ENCODE peak calls at places on chromosomes 1 and 21, in seven cellular contexts. T is A549, L is GM10248, X is heart right ventricle, O is GM06990, P is fibroblast of the aortic adventitia, I is cardiac muscle cell. S is an unnamed sample.

GRCh38 chr21:32186843-32187242 is 92.0 kb downstream of the MIS18A start:
- DNase-seq in T (no peak), X (no peak), O (no peak), I (no peak), L (no peak), P (no peak), S (no peak)

GRCh38 chr1:161013591-161014513 is 7.1 kb downstream of the F11R start:
- DNase-seq in T (peak), P (peak), X (peak), I (peak), O (peak), L (peak), S (peak)

GRCh38 chr1:22225858-22226584 is 83.1 kb upstream of the WNT4 start:
- DNase-seq in L (no peak), P (no peak), O (no peak), I (no peak), X (no peak), T (peak), S (no peak)

GRCh38 chr1:20739225-20739624 is 6.7 kb upstream of the SH2D5 start:
- DNase-seq in I (peak), P (peak), T (peak), O (no peak), X (no peak), L (no peak), S (no peak)

GRCh38 chr1:30782361-30783243 is 25.0 kb upstream of the LAPTM5 start:
- DNase-seq in I (peak), T (peak), L (peak), P (peak), X (peak), O (peak), S (peak)

GRCh38 chr1:100785399-100786082 is 66.0 kb downstream of the VCAM1 start:
- DNase-seq in I (peak), T (no peak), P (peak), O (no peak), L (no peak), X (no peak), S (no peak)

GRCh38 chr1:162364498-162364897 is 12.2 kb downstream of the SPATA46 start:
- DNase-seq in P (no peak), L (no peak), T (no peak), O (no peak), I (no peak), X (no peak), S (no peak)

GRCh38 chr1:115717541-115717940 is 51.0 kb downstream of the CASQ2 start:
- DNase-seq in O (no peak), T (peak), P (peak), I (peak), L (peak), X (no peak), S (no peak)

GRCh38 chr1:46098043-46098712 is 34.3 kb downstream of the PIK3R3 start:
- DNase-seq in I (no peak), L (no peak), X (no peak), T (no peak), O (no peak), P (no peak), S (no peak)

GRCh38 chr1:204447220-204447619 is 35.6 kb upstream of the PPP1R15B start:
- DNase-seq in O (no peak), X (no peak), I (no peak), T (no peak), P (no peak), L (no peak), S (no peak)

GRCh38 chr1:197127513-197127912 is 19.0 kb downstream of the ASPM start:
- DNase-seq in T (no peak), O (no peak), I (peak), P (peak), X (no peak), L (no peak), S (no peak)

DNA sequence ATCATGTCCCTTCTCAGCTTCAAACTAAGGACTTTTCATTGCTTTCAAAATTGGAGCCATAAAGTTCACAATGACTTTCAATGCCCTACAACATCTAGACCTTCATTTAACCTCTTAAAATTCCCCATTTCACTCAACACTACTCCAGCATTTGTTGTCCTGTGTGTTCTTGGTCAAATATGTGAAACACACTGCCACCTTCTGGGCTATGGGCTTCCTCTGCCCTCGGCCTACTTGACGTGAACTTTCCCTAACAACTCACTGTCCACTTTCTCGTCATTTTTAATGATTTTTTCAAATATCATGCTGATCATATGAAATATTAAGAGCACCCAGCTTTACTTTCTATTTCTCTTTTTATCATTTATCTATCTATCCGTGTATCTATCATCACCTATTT is 2018.4 kb downstream of the NCAM2 start:
- DNase-seq in L (no peak), I (no peak), X (no peak), T (peak), O (no peak), P (no peak), S (no peak)
- TF ChIP-seq CTCF in L (no peak), I (no peak), X (no peak), T (no peak), O (no peak), P (no peak), S (no peak)

GRCh38 chr1:179826626-179827280 is 50.9 kb downstream of the TOR1AIP2 start:
- DNase-seq in O (no peak), P (no peak), T (no peak), L (no peak), I (no peak), X (no peak), S (no peak)

GRCh38 chr1:179828554-179829110 is 49.0 kb downstream of the TOR1AIP2 start:
- DNase-seq in O (no peak), I (no peak), X (no peak), L (no peak), T (no peak), P (no peak), S (no peak)

GRCh38 chr1:179831225-179831624 is 46.4 kb downstream of the TOR1AIP2 start:
- DNase-seq in T (no peak), O (no peak), P (no peak), X (no peak), L (no peak), I (no peak), S (no peak)

DNA sequence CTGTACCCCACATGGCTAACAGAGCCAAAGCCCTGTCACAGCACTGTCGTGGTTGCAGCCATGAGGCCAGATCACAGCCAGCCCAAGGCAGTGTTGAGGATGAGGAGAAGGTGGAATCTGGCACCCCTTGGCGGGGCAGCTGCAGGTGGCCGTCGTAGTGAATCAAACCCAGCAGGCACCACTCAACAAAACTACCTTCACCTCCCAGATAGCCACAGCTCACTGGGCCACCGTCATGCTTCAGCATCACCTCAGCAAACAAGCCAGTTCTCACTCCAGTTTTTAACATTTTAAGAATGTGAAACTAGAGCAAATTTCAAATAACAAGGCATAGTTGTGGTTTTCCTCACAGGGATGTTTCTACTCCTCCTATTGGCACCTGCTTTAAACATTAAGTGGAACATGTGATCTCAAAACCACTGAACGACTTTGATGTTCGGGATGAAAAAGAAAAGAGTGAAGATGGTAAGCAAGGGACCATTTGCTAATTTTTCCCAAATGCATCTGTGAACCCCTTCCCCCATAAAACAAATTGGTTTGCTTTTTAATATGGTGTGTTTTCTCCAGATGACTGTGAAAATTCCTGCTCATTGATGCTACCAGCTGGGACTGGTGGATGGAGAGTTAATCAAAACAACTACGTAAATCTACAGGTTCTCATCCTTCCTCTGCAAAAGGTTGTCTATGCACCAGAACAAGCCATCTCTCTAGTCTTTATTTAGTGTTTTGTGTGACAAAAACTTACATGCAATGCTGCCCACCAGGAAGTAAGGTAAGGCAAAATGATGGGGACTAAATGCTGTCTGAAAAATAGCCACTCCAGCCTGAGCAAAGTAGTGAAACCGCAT is 45.5 kb downstream of the TOR1AIP2 start:
- DNase-seq in X (no peak), P (peak), T (no peak), L (no peak), O (no peak), I (no peak), S (no peak)
- TF ChIP-seq CTCF in X (no peak), P (no peak), T (no peak), L (no peak), O (no peak), I (no peak), S (no peak)

DNA sequence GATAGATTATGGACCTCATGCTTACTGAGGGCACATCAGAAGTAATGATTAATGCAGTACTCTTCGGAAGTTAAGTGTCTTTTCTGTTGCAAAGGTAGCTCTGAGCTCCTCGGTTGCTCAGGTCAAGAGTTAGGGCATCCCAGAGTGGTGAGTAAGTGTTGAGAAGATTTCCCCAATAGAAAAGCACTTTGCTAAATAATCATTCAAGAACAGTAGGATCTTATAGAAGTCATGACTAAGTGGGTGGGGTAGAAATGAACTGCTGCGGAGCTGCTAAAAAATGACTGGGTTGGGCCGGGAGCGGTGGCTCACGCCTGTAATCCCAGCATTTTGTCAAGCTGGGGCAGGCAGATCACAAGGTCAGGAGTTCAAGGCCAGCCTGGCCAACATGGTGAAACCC is 648.6 kb upstream of the CAMK1G start:
- DNase-seq in P (no peak), L (no peak), T (no peak), O (no peak), X (no peak), I (no peak), S (no peak)
- TF ChIP-seq CTCF in P (no peak), L (no peak), T (no peak), O (no peak), X (no peak), I (no peak), S (no peak)

GRCh38 chr1:225882008-225882698 is at the start of gene TMEM63A:
- DNase-seq in X (peak), O (peak), I (peak), P (peak), L (peak), T (peak), S (peak)
- TF ChIP-seq CTCF in X (no peak), O (peak), I (peak), P (no peak), L (peak), T (peak), S (peak)

GRCh38 chr1:9009438-9010366 is 16.5 kb downstream of the SLC2A7 start:
- DNase-seq in I (peak), P (peak), X (peak), O (peak), L (peak), T (peak), S (no peak)

GRCh38 chr1:9004731-9005708 is 21.2 kb downstream of the SLC2A7 start:
- DNase-seq in X (peak), T (peak), P (peak), I (peak), O (peak), L (peak), S (peak)

GRCh38 chr1:9004031-9004730 is 22.0 kb downstream of the SLC2A7 start:
- DNase-seq in L (no peak), P (no peak), I (no peak), T (no peak), X (no peak), O (no peak), S (no peak)

GRCh38 chr1:9008236-9008635 is 18.0 kb downstream of the SLC2A7 start:
- DNase-seq in T (no peak), I (no peak), X (no peak), L (peak), O (peak), P (no peak), S (no peak)

DNA sequence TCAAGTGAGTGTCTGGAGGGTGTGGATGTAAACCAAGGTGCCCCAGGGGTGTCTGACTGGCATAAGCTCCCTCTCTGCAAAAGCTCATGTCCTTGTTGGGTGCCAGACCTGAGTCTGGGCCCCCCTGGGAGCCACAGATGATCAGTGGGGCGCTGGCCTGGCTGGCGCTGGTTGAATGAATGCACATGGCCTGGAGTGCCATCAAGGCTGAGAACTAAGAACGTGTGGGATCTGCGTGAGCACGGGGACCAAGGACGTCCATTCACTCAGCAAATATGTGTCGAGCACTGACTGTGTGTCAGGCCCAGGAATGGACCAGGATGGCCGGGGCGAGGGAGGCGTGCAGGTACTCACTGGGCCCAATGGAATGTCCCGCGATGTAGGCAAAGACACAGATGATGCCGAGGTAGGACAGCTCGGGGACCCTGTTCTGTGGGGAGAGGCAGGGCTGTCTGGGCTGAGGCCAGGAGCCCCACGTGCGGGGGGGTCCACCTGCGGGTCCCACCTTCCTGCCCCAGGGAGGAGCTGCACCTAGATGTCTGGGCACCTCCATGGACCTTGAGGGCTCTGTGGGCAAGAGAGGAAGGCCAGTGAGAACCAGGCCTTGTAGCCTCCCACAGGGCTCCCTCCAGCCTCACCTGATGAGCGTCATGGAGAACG is 19.1 kb downstream of the SLC2A7 start:
- DNase-seq in X (no peak), I (no peak), L (no peak), T (no peak), P (no peak), O (no peak), S (no peak)
- TF ChIP-seq CTCF in X (no peak), I (no peak), L (no peak), T (no peak), P (no peak), O (no peak), S (no peak)

DNA sequence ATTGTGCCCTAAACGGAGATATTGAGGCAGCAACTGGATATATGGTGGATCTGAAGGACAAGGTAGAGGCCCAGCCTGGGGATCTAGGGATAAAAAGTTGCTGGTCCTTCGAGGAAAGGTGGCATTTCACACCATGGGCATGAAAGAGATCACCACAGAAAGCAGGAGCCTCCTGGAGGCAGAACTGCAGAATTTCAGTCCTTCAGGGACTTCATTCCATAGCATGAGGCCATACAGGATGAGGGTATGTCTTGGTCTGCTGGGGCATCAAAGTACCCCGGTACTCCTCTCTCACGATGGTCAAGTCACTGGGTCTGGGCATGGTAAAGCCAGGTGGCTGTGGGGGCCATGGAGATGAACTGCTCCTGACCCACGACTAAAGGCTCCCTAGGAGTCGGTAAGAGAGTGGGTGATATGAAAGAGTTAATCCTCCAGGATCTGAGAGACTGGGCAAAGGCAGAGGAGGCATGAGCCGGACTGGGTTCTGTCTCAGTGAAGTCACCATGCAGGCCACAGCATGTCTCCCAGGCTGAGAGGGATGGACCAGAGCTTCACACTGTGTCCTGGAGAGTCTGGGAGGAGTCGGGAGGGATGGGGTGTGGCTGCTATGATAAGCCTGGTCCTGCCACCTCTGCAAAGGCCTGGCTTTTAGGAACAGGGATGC is 5.8 kb upstream of the SPRR5 start:
- DNase-seq in T (no peak), I (no peak), X (no peak), P (no peak), L (no peak), O (no peak), S (no peak)
- TF ChIP-seq CTCF in T (no peak), I (no peak), X (no peak), P (no peak), L (no peak), O (peak), S (no peak)

GRCh38 chr21:41361053-41361785 is 608 bp upstream of the MX2 start:
- DNase-seq in O (no peak), I (peak), P (no peak), L (no peak), X (no peak), T (no peak), S (no peak)

GRCh38 chr21:41358193-41359166 is 3.3 kb upstream of the MX2 start:
- DNase-seq in X (no peak), O (no peak), P (no peak), I (no peak), T (no peak), L (no peak), S (no peak)

GRCh38 chr21:41359289-41359688 is 2.5 kb upstream of the MX2 start:
- DNase-seq in L (no peak), X (no peak), P (no peak), O (no peak), T (no peak), I (no peak), S (no peak)

GRCh38 chr21:41361786-41362604 is at the start of gene MX2:
- DNase-seq in P (peak), X (peak), I (peak), T (no peak), O (peak), L (peak), S (peak)

GRCh38 chr21:41360072-41360821 is 1.6 kb upstream of the MX2 start:
- DNase-seq in P (peak), T (no peak), X (no peak), I (peak), L (no peak), O (no peak), S (no peak)
- TF ChIP-seq CTCF in P (no peak), T (no peak), X (peak), I (peak), L (no peak), O (no peak), S (no peak)

GRCh38 chr21:15050588-15051377 is 14.0 kb downstream of the NRIP1 start:
- DNase-seq in P (no peak), X (no peak), L (no peak), I (no peak), T (no peak), O (no peak), S (no peak)
- TF ChIP-seq CTCF in P (no peak), X (no peak), L (no peak), I (no peak), T (no peak), O (no peak), S (no peak)